ENCODE peak calls at places on chromosomes 3 and 15, in ten cellular contexts. One of them, this sample, is unnamed.
A peak's percentile ranks its signal among the peaks of the same experiment; 100 is the strongest.

GRCh38 chr3:72959336-72959735 is 37.3 kb upstream of the PPP4R2 start:
- DNase-seq in OCI-M1: no peak
- DNase-seq in pancreas: no peak
- DNase-seq in NCI-H1105: no peak
- DNase-seq in EH: no peak
- DNase-seq in T-helper 1 cell: no peak
- DNase-seq in lower leg skin: no peak
- DNase-seq in T-helper 2 cell: no peak
- DNase-seq in stimulated activated effector memory CD8-positive, alpha-beta T cell treated with anti-CD3 and anti-CD28 coated beads, Interleukin-12 subunit alpha, Interleukin-12 subunit beta, amount 100 ng/mL, for 72 hours: no peak
- DNase-seq in stimulated activated CD4-positive, alpha-beta T cell treated with anti-CD3 and anti-CD28 coated beads, TNF-alpha, amount 100 ng/mL, for 24 hours: no peak
- DNase-seq in this sample: no peak

GRCh38 chr15:77541421-77542181 is 91.1 kb downstream of the LINGO1 start:
- DNase-seq in pancreas: no peak
- DNase-seq in OCI-M1: no peak
- DNase-seq in stimulated activated CD4-positive, alpha-beta T cell treated with anti-CD3 and anti-CD28 coated beads, TNF-alpha, amount 100 ng/mL, for 24 hours: no peak
- DNase-seq in T-helper 2 cell: no peak
- DNase-seq in NCI-H1105: no peak
- DNase-seq in lower leg skin: no peak
- DNase-seq in stimulated activated effector memory CD8-positive, alpha-beta T cell treated with anti-CD3 and anti-CD28 coated beads, Interleukin-12 subunit alpha, Interleukin-12 subunit beta, amount 100 ng/mL, for 72 hours: no peak
- DNase-seq in EH: peak; percentile 52
- DNase-seq in T-helper 1 cell: no peak
- DNase-seq in this sample: no peak

GRCh38 chr15:101675015-101675414 is 22.8 kb upstream of the TM2D3 start:
- DNase-seq in stimulated activated CD4-positive, alpha-beta T cell treated with anti-CD3 and anti-CD28 coated beads, TNF-alpha, amount 100 ng/mL, for 24 hours: no peak
- DNase-seq in T-helper 2 cell: no peak
- DNase-seq in NCI-H1105: no peak
- DNase-seq in T-helper 1 cell: no peak
- DNase-seq in EH: peak; percentile 98
- DNase-seq in pancreas: no peak
- DNase-seq in lower leg skin: no peak
- DNase-seq in OCI-M1: no peak
- DNase-seq in stimulated activated effector memory CD8-positive, alpha-beta T cell treated with anti-CD3 and anti-CD28 coated beads, Interleukin-12 subunit alpha, Interleukin-12 subunit beta, amount 100 ng/mL, for 72 hours: no peak
- DNase-seq in this sample: no peak

GRCh38 chr3:64048631-64049061 is 25.4 kb upstream of the PSMD6 start:
- DNase-seq in T-helper 1 cell: no peak
- DNase-seq in stimulated activated CD4-positive, alpha-beta T cell treated with anti-CD3 and anti-CD28 coated beads, TNF-alpha, amount 100 ng/mL, for 24 hours: no peak
- DNase-seq in pancreas: no peak
- DNase-seq in EH: peak; percentile 46
- DNase-seq in stimulated activated effector memory CD8-positive, alpha-beta T cell treated with anti-CD3 and anti-CD28 coated beads, Interleukin-12 subunit alpha, Interleukin-12 subunit beta, amount 100 ng/mL, for 72 hours: no peak
- DNase-seq in NCI-H1105: no peak
- DNase-seq in OCI-M1: no peak
- DNase-seq in T-helper 2 cell: no peak
- DNase-seq in lower leg skin: no peak
- DNase-seq in this sample: peak; percentile 1

GRCh38 chr15:83515171-83515570 is 68.0 kb downstream of the SH3GL3 start:
- DNase-seq in EH: no peak
- DNase-seq in NCI-H1105: no peak
- DNase-seq in lower leg skin: no peak
- DNase-seq in stimulated activated CD4-positive, alpha-beta T cell treated with anti-CD3 and anti-CD28 coated beads, TNF-alpha, amount 100 ng/mL, for 24 hours: no peak
- DNase-seq in pancreas: no peak
- DNase-seq in T-helper 2 cell: no peak
- DNase-seq in stimulated activated effector memory CD8-positive, alpha-beta T cell treated with anti-CD3 and anti-CD28 coated beads, Interleukin-12 subunit alpha, Interleukin-12 subunit beta, amount 100 ng/mL, for 72 hours: no peak
- DNase-seq in OCI-M1: no peak
- DNase-seq in T-helper 1 cell: no peak
- DNase-seq in this sample: no peak

GRCh38 chr15:88788816-88789215 is 14.4 kb upstream of the ACAN start:
- DNase-seq in stimulated activated effector memory CD8-positive, alpha-beta T cell treated with anti-CD3 and anti-CD28 coated beads, Interleukin-12 subunit alpha, Interleukin-12 subunit beta, amount 100 ng/mL, for 72 hours: no peak
- DNase-seq in T-helper 1 cell: no peak
- DNase-seq in EH: peak; percentile 49
- DNase-seq in lower leg skin: no peak
- DNase-seq in OCI-M1: no peak
- DNase-seq in NCI-H1105: no peak
- DNase-seq in T-helper 2 cell: no peak
- DNase-seq in stimulated activated CD4-positive, alpha-beta T cell treated with anti-CD3 and anti-CD28 coated beads, TNF-alpha, amount 100 ng/mL, for 24 hours: no peak
- DNase-seq in pancreas: no peak
- DNase-seq in this sample: no peak

GRCh38 chr3:190258634-190259033 is 63.6 kb downstream of the CLDN1 start:
- DNase-seq in T-helper 2 cell: no peak
- DNase-seq in stimulated activated CD4-positive, alpha-beta T cell treated with anti-CD3 and anti-CD28 coated beads, TNF-alpha, amount 100 ng/mL, for 24 hours: no peak
- DNase-seq in lower leg skin: no peak
- DNase-seq in T-helper 1 cell: no peak
- DNase-seq in OCI-M1: peak; percentile 34
- DNase-seq in EH: no peak
- DNase-seq in stimulated activated effector memory CD8-positive, alpha-beta T cell treated with anti-CD3 and anti-CD28 coated beads, Interleukin-12 subunit alpha, Interleukin-12 subunit beta, amount 100 ng/mL, for 72 hours: no peak
- DNase-seq in NCI-H1105: no peak
- DNase-seq in pancreas: no peak
- DNase-seq in this sample: no peak

GRCh38 chr15:74412159-74412558 is 21.6 kb downstream of the SEMA7A start:
- DNase-seq in NCI-H1105: no peak
- DNase-seq in lower leg skin: no peak
- DNase-seq in pancreas: no peak
- DNase-seq in OCI-M1: no peak
- DNase-seq in stimulated activated effector memory CD8-positive, alpha-beta T cell treated with anti-CD3 and anti-CD28 coated beads, Interleukin-12 subunit alpha, Interleukin-12 subunit beta, amount 100 ng/mL, for 72 hours: no peak
- DNase-seq in T-helper 2 cell: no peak
- DNase-seq in EH: no peak
- DNase-seq in T-helper 1 cell: no peak
- DNase-seq in stimulated activated CD4-positive, alpha-beta T cell treated with anti-CD3 and anti-CD28 coated beads, TNF-alpha, amount 100 ng/mL, for 24 hours: no peak
- DNase-seq in this sample: no peak

GRCh38 chr3:141273700-141274410 is 42.2 kb downstream of the PXYLP1 start:
- DNase-seq in NCI-H1105: no peak
- DNase-seq in EH: no peak
- DNase-seq in stimulated activated effector memory CD8-positive, alpha-beta T cell treated with anti-CD3 and anti-CD28 coated beads, Interleukin-12 subunit alpha, Interleukin-12 subunit beta, amount 100 ng/mL, for 72 hours: no peak
- DNase-seq in lower leg skin: no peak
- DNase-seq in OCI-M1: no peak
- DNase-seq in T-helper 1 cell: no peak
- DNase-seq in pancreas: no peak
- DNase-seq in stimulated activated CD4-positive, alpha-beta T cell treated with anti-CD3 and anti-CD28 coated beads, TNF-alpha, amount 100 ng/mL, for 24 hours: no peak
- DNase-seq in T-helper 2 cell: no peak
- DNase-seq in this sample: no peak

GRCh38 chr3:155846119-155846518 is 8.1 kb downstream of the SLC33A1 start:
- DNase-seq in pancreas: no peak
- DNase-seq in NCI-H1105: no peak
- DNase-seq in EH: no peak
- DNase-seq in T-helper 1 cell: no peak
- DNase-seq in stimulated activated CD4-positive, alpha-beta T cell treated with anti-CD3 and anti-CD28 coated beads, TNF-alpha, amount 100 ng/mL, for 24 hours: no peak
- DNase-seq in lower leg skin: no peak
- DNase-seq in stimulated activated effector memory CD8-positive, alpha-beta T cell treated with anti-CD3 and anti-CD28 coated beads, Interleukin-12 subunit alpha, Interleukin-12 subunit beta, amount 100 ng/mL, for 72 hours: no peak
- DNase-seq in OCI-M1: peak; percentile 39
- DNase-seq in T-helper 2 cell: no peak
- DNase-seq in this sample: no peak

GRCh38 chr3:130626021-130626420 is 109.0 kb downstream of the COL6A6 start:
- DNase-seq in T-helper 2 cell: no peak
- DNase-seq in EH: peak; percentile 37
- DNase-seq in stimulated activated effector memory CD8-positive, alpha-beta T cell treated with anti-CD3 and anti-CD28 coated beads, Interleukin-12 subunit alpha, Interleukin-12 subunit beta, amount 100 ng/mL, for 72 hours: no peak
- DNase-seq in NCI-H1105: no peak
- DNase-seq in OCI-M1: no peak
- DNase-seq in stimulated activated CD4-positive, alpha-beta T cell treated with anti-CD3 and anti-CD28 coated beads, TNF-alpha, amount 100 ng/mL, for 24 hours: no peak
- DNase-seq in lower leg skin: no peak
- DNase-seq in pancreas: no peak
- DNase-seq in T-helper 1 cell: no peak
- DNase-seq in this sample: no peak